ENCODE peak calls at places on chromosomes 1 and 21, in nine cellular contexts. X, T, P, H, A, S, C, D and Q are unnamed samples.

GRCh38 chr1:166843322-166843721 is 4.0 kb downstream of the POGK start:
- DNase-seq in P (no peak), A (no peak), D (no peak), C (no peak), S (no peak), X (no peak), H (no peak), T (no peak), Q (no peak)

GRCh38 chr1:54565113-54565501 is 17.1 kb downstream of the ACOT11 start:
- DNase-seq in S (no peak), T (peak; percentile 39), A (no peak), C (no peak), H (no peak), X (no peak), P (no peak), D (no peak), Q (no peak)

GRCh38 chr1:119918301-119918700 is 22.0 kb upstream of the ADAM30 start:
- DNase-seq in P (no peak), D (no peak), S (no peak), H (no peak), X (no peak), A (no peak), T (no peak), C (no peak), Q (no peak)

GRCh38 chr1:89609781-89610456 is 23.0 kb upstream of the LRRC8C start:
- DNase-seq in S (no peak), C (no peak), X (no peak), D (no peak), T (no peak), A (no peak), P (no peak), H (no peak), Q (peak; percentile 42)

GRCh38 chr1:7223334-7224080 is 438.3 kb downstream of the CAMTA1 start:
- DNase-seq in X (peak; percentile 86), H (peak; percentile 80), P (peak; percentile 89), A (no peak), D (no peak), T (no peak), S (no peak), C (no peak), Q (no peak)

GRCh38 chr1:30901798-30902652 is 6.5 kb downstream of the SDC3 start:
- DNase-seq in H (peak; percentile 64), T (no peak), S (no peak), C (no peak), D (no peak), P (no peak), A (no peak), X (no peak), Q (no peak)

GRCh38 chr1:229117664-229118300 is 153.1 kb upstream of the RAB4A start:
- DNase-seq in H (peak; percentile 69), P (no peak), D (no peak), X (no peak), S (no peak), C (no peak), T (peak; percentile 65), A (peak; percentile 52), Q (peak; percentile 62)

GRCh38 chr1:39196244-39197215 is 8.0 kb upstream of the MACF1 start:
- DNase-seq in H (peak; percentile 69), A (no peak), P (peak; percentile 72), C (no peak), X (no peak), S (no peak), T (peak; percentile 26), D (no peak), Q (no peak)

GRCh38 chr1:212135166-212135565 is 99.6 kb downstream of the DTL start:
- DNase-seq in C (no peak), D (no peak), H (no peak), T (no peak), P (no peak), X (no peak), S (no peak), A (no peak), Q (no peak)

GRCh38 chr1:192862271-192862670 is 53.4 kb downstream of the RGS2 start:
- DNase-seq in A (no peak), D (no peak), T (no peak), X (no peak), P (no peak), H (no peak), S (no peak), C (no peak), Q (no peak)

GRCh38 chr1:183480971-183481431 is 8.7 kb downstream of the SMG7 start:
- DNase-seq in X (peak; percentile 32), D (no peak), C (no peak), H (no peak), P (no peak), A (no peak), S (no peak), T (no peak), Q (no peak)

GRCh38 chr1:19432943-19433609 is 52.3 kb downstream of the CAPZB start:
- DNase-seq in T (no peak), D (no peak), P (no peak), A (no peak), S (no peak), X (no peak), H (no peak), C (no peak), Q (no peak)

GRCh38 chr1:29878501-29878900 is 642.2 kb downstream of the PTPRU start:
- DNase-seq in X (no peak), T (no peak), C (no peak), A (peak; percentile 94), P (no peak), H (no peak), S (no peak), D (no peak), Q (no peak)

GRCh38 chr1:214044438-214045214 is 56.9 kb downstream of the PROX1 start:
- DNase-seq in C (no peak), D (peak; percentile 20), A (peak; percentile 23), X (no peak), P (no peak), T (no peak), H (peak; percentile 71), S (no peak), Q (no peak)

GRCh38 chr1:108949044-108949443 is 14.2 kb downstream of the CLCC1 start:
- DNase-seq in A (no peak), H (no peak), X (no peak), C (no peak), T (no peak), S (no peak), P (no peak), D (no peak), Q (no peak)

GRCh38 chr1:180542113-180542512 is 16.7 kb upstream of the OVAAL start:
- DNase-seq in P (peak; percentile 35), H (no peak), T (no peak), C (no peak), X (no peak), D (no peak), A (no peak), S (no peak), Q (no peak)

GRCh38 chr1:74673351-74674111 is at the start of gene ERICH3:
- DNase-seq in C (no peak), T (no peak), P (no peak), H (peak; percentile 16), S (no peak), A (peak; percentile 23), D (peak; percentile 39), X (no peak), Q (peak; percentile 16)

GRCh38 chr1:161499099-161500078 is 5.9 kb upstream of the FCGR2A start:
- DNase-seq in A (no peak), S (no peak), H (no peak), X (no peak), C (no peak), T (no peak), P (no peak), D (no peak), Q (peak; percentile 25)

GRCh38 chr1:175968486-175969182 is 225.2 kb upstream of the TNR start:
- DNase-seq in A (no peak), H (no peak), S (no peak), T (no peak), P (no peak), C (no peak), D (no peak), X (no peak), Q (no peak)

GRCh38 chr1:199857103-199857502 is 170.4 kb upstream of the NR5A2 start:
- DNase-seq in D (no peak), C (no peak), A (no peak), P (no peak), X (peak; percentile 54), S (no peak), H (peak; percentile 15), T (no peak), Q (no peak)

GRCh38 chr1:125064481-125064880 is 3879.7 kb downstream of the SRGAP2C start:
- DNase-seq in A (no peak), T (no peak), H (no peak), P (no peak), C (no peak), X (no peak), D (no peak), S (no peak), Q (no peak)

GRCh38 chr21:36511484-36512227 is 31.7 kb upstream of the CLDN14 start:
- DNase-seq in P (no peak), A (no peak), C (no peak), H (no peak), S (no peak), D (no peak), X (no peak), T (no peak), Q (no peak)

GRCh38 chr1:231527586-231528174 is 789 bp upstream of the TSNAX start:
- DNase-seq in T (no peak), A (no peak), X (no peak), H (no peak), C (no peak), D (no peak), P (no peak), S (no peak), Q (no peak)

GRCh38 chr1:3176028-3176427 is 107.0 kb downstream of the PRDM16 start:
- DNase-seq in C (no peak), H (no peak), X (no peak), A (no peak), D (no peak), T (no peak), P (no peak), S (no peak), Q (no peak)

GRCh38 chr1:116765962-116766361 is 11.7 kb downstream of the CD2 start:
- DNase-seq in A (no peak), P (no peak), C (no peak), S (no peak), T (no peak), H (no peak), D (no peak), X (no peak), Q (no peak)

GRCh38 chr1:163535401-163535800 is 213.6 kb downstream of the NUF2 start:
- DNase-seq in T (no peak), D (no peak), X (no peak), A (no peak), C (no peak), H (no peak), P (no peak), S (no peak), Q (no peak)

GRCh38 chr1:924619-925323 is 1.0 kb downstream of the SAMD11 start:
- DNase-seq in S (peak; percentile 38), C (no peak), A (peak; percentile 25), H (peak; percentile 81), D (peak; percentile 63), T (peak; percentile 36), X (no peak), P (no peak), Q (no peak)

GRCh38 chr1:226978350-226979114 is 38.4 kb downstream of the COQ8A start:
- DNase-seq in S (no peak), H (no peak), D (no peak), A (no peak), C (no peak), X (no peak), P (no peak), T (no peak), Q (no peak)

GRCh38 chr1:198651685-198652400 is 13.0 kb downstream of the PTPRC start:
- DNase-seq in A (no peak), D (no peak), P (no peak), S (no peak), T (no peak), X (no peak), H (no peak), C (no peak), Q (no peak)

GRCh38 chr1:8323706-8324105 is 5.8 kb downstream of the SLC45A1 start:
- DNase-seq in A (no peak), T (no peak), D (no peak), H (no peak), S (no peak), P (no peak), C (no peak), X (no peak), Q (no peak)

GRCh38 chr21:38733973-38734546 is 71.7 kb upstream of the ETS2 start:
- DNase-seq in X (peak; percentile 24), A (peak; percentile 43), D (peak; percentile 94), C (peak; percentile 61), T (peak; percentile 93), P (peak; percentile 80), S (peak; percentile 76), H (peak; percentile 82), Q (peak; percentile 82)